ENCODE peak calls at places on chromosomes 13 and 19, in nine cellular contexts. Z is hepatocyte, Q is HCT116, R is neural progenitor cell, J is GM23338, F is GM23248, N is OCI-LY7, M is SK-N-SH, U is MM.1S. P is an unnamed sample. For H3K4me1 and H4K20me1, the result is how much of the 10 kb centered on the place peaks cover.

GRCh38 chr19:45968626-45969025 is 5.0 kb downstream of the NOVA2 start:
- DNase-seq in Z (no peak), Q (no peak), R (no peak), J (no peak), F (no peak), N (no peak), M (no peak), U (no peak), P (no peak)

GRCh38 chr13:112575680-112576079 is 12.3 kb downstream of the TUBGCP3 start:
- DNase-seq in Z (no peak), Q (no peak), R (no peak), J (peak), F (peak), N (no peak), M (peak), U (no peak), P (no peak)

GRCh38 chr13:99962242-99962641 is 9.3 kb downstream of the ZIC5 start:
- DNase-seq in Z (no peak), Q (no peak), R (no peak), J (no peak), F (no peak), N (no peak), M (no peak), U (no peak), P (no peak)

GRCh38 chr19:47274891-47275865 is 493 bp downstream of the INAFM1 start:
- DNase-seq in Z (no peak), Q (no peak), R (peak), J (peak), F (peak), N (no peak), M (peak), U (no peak), P (peak)

GRCh38 chr19:5536337-5536894 is 31.3 kb downstream of the TINCR start:
- DNase-seq in Z (peak), Q (peak), R (peak), J (peak), F (peak), N (no peak), M (peak), U (no peak), P (peak)

GRCh38 chr13:110301606-110302131 is 5.3 kb downstream of the COL4A1 start:
- DNase-seq in Z (peak), Q (no peak), R (peak), J (peak), F (peak), N (no peak), M (no peak), U (no peak), P (no peak)

GRCh38 chr19:11281336-11282049 is 14.5 kb upstream of the TSPAN16 start:
- DNase-seq in Z (no peak), Q (no peak), R (no peak), J (no peak), F (no peak), N (no peak), M (peak), U (no peak), P (peak)

GRCh38 chr19:45323671-45324081 is 1.0 kb upstream of the CKM start:
- DNase-seq in Z (peak), Q (no peak), R (peak), J (peak), F (peak), N (no peak), M (peak), U (no peak), P (no peak)

GRCh38 chr19:47378246-47378645 is 29.1 kb downstream of the DHX34 start:
- DNase-seq in Z (no peak), Q (no peak), R (no peak), J (no peak), F (no peak), N (no peak), M (no peak), U (no peak), P (no peak)

GRCh38 chr19:46125447-46125846 is 959 bp upstream of the IGFL3 start:
- DNase-seq in Z (no peak), Q (no peak), R (no peak), J (no peak), F (no peak), N (peak), M (no peak), U (no peak), P (no peak)

GRCh38 chr19:15452111-15453047 is 2.6 kb upstream of the WIZ start:
- DNase-seq in Z (peak), Q (peak), R (peak), J (peak), F (peak), N (peak), M (peak), U (no peak), P (peak)

GRCh38 chr13:51223284-51224270 is 1.4 kb downstream of the FAM124A start:
- DNase-seq in Z (no peak), Q (no peak), R (peak), J (peak), F (no peak), N (no peak), M (no peak), U (no peak), P (no peak)

GRCh38 chr19:42942187-42942789 is 5.3 kb upstream of the PSG7 start:
- DNase-seq in Z (no peak), Q (peak), R (no peak), J (peak), F (peak), N (peak), M (no peak), U (no peak), P (peak)

GRCh38 chr13:34019870-34020269 is 201.9 kb downstream of the RFC3 start:
- DNase-seq in Z (peak), Q (peak), R (no peak), J (no peak), F (no peak), N (no peak), M (no peak), U (no peak), P (no peak)

GRCh38 chr19:52542984-52543664 is 15.7 kb downstream of the ZNF808 start:
- DNase-seq in Z (no peak), Q (no peak), R (no peak), J (no peak), F (no peak), N (no peak), M (no peak), U (no peak), P (peak)

GRCh38 chr19:54481326-54481930 is 8.3 kb upstream of the CDC42EP5 start:
- DNase-seq in Z (peak), Q (peak), R (peak), J (peak), F (peak), N (peak), M (peak), U (peak), P (peak)

GRCh38 chr13:95709101-95709500 is 32.2 kb downstream of the DNAJC3 start:
- DNase-seq in Z (no peak), Q (no peak), R (no peak), J (no peak), F (no peak), N (no peak), M (no peak), U (no peak), P (no peak)

GRCh38 chr19:15673176-15673654 is 328 bp downstream of the CYP4F12 start:
- DNase-seq in Z (no peak), Q (no peak), R (no peak), J (no peak), F (no peak), N (no peak), M (no peak), U (no peak), P (no peak)

GRCh38 chr13:47845981-47846380 is 155.1 kb downstream of the SUCLA2 start:
- DNase-seq in Z (no peak), Q (no peak), R (no peak), J (no peak), F (no peak), N (no peak), M (no peak), U (no peak), P (no peak)

GRCh38 chr19:55027472-55028337 is 10.4 kb downstream of the GP6 start:
- DNase-seq in Z (no peak), Q (peak), R (no peak), J (no peak), F (peak), N (no peak), M (no peak), U (no peak), P (peak)

GRCh38 chr19:35715355-35715809 is 2.4 kb upstream of the KMT2B start:
- DNase-seq in Z (no peak), Q (no peak), R (no peak), J (no peak), F (no peak), N (no peak), M (no peak), U (no peak), P (no peak)

GRCh38 chr19:55216461-55217198 is 7.3 kb upstream of the PTPRH start:
- DNase-seq in Z (peak), Q (peak), R (peak), J (peak), F (peak), N (peak), M (peak), U (no peak), P (peak)

GRCh38 chr13:108877300-108877699 is 247.9 kb downstream of the MYO16 start:
- DNase-seq in Z (no peak), Q (no peak), R (no peak), J (no peak), F (peak), N (no peak), M (no peak), U (no peak), P (peak)

GRCh38 chr13:32300920-32301319 is 14.2 kb downstream of the ZAR1L start:
- DNase-seq in Z (no peak), Q (no peak), R (no peak), J (no peak), F (no peak), N (no peak), M (no peak), U (no peak), P (no peak)

DNA sequence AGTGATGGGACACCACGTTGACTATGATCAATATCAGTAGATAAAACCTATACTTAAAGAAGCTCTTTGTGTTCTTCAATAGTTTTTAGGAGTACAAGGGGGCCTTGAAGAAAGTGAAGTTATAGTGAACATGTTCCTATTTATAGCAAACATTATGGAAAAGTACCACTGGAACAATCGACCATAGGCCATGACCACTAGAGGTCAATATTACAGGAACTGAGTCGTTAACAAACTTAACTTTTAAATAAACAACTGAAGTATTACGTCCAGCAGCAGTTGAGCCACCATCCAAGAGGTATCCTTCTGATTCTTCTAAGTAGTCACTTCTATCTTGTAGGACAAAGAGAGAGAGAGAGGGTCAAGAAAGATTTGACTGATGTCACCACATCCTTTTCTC is 391.0 kb upstream of the SLITRK5 start:
- DNase-seq in Z (no peak), Q (no peak), R (no peak), J (peak), F (no peak), N (no peak), M (no peak), U (no peak), P (peak)
- TF ChIP-seq EZH2phosphoT487 in Z (no peak), Q (no peak), R (no peak), J (no peak), F (no peak), N (no peak), M (no peak), U (no peak), P (no peak)

DNA sequence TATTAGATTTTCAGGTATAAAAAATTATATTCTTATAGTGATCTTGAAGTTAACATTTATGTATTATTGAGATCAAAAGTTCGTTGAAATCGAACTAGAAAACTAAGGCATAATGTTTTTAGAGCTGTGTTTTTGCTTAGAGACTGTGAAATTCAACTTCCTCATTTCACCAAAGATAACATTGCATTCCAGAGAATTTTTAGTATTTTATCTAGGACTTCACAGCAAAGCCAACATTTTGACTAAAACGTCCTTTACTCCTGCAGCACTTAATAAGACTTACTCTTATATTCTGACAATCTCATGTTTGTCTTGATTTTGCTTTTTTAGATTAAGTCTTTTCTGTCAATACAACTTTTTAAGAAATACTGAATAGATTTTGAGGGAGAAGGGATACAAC is 4.8 kb downstream of the KCTD4 start:
- DNase-seq in Z (no peak), Q (no peak), R (no peak), J (no peak), F (no peak), N (no peak), M (no peak), U (no peak), P (no peak)
- H3K4me1 ChIP-seq in Z (under half), Q (under half), R (under half), J (under half), F (half or more), N (under half), M (under half), U (under half), P (under half)

GRCh38 chr19:27722625-27723024 is 1490.3 kb downstream of the UQCRFS1 start:
- DNase-seq in Z (no peak), Q (no peak), R (no peak), J (no peak), F (no peak), N (no peak), M (no peak), U (no peak), P (no peak)
- H4K20me1 ChIP-seq in Z (under half), Q (under half), R (under half), J (under half), F (under half), N (under half), M (under half), U (under half), P (under half)

GRCh38 chr13:114017028-114017630 is 43.3 kb upstream of the C13orf46 start:
- DNase-seq in Z (no peak), Q (no peak), R (peak), J (peak), F (peak), N (no peak), M (peak), U (no peak), P (peak)

GRCh38 chr13:114020750-114021463 is 47.0 kb upstream of the C13orf46 start:
- DNase-seq in Z (no peak), Q (no peak), R (no peak), J (no peak), F (no peak), N (peak), M (no peak), U (no peak), P (no peak)

GRCh38 chr13:114017966-114018365 is 44.1 kb upstream of the C13orf46 start:
- DNase-seq in Z (no peak), Q (no peak), R (no peak), J (no peak), F (no peak), N (no peak), M (no peak), U (no peak), P (no peak)

GRCh38 chr13:114018461-114019055 is 44.7 kb upstream of the C13orf46 start:
- DNase-seq in Z (no peak), Q (no peak), R (no peak), J (no peak), F (no peak), N (no peak), M (no peak), U (no peak), P (no peak)

GRCh38 chr13:114019367-114019766 is 45.5 kb upstream of the C13orf46 start:
- DNase-seq in Z (no peak), Q (peak), R (peak), J (peak), F (peak), N (peak), M (peak), U (peak), P (no peak)
- TF ChIP-seq EZH2phosphoT487 in Z (no peak), Q (no peak), R (no peak), J (no peak), F (no peak), N (no peak), M (no peak), U (no peak), P (no peak)